ENCODE peak calls at places on chromosome 11, in five cellular contexts. One of them, this sample, is unnamed.

GRCh38 chr11:77547863-77548551 is 41.7 kb upstream of the AQP11 start:
- DNase-seq in HepG2: peak
- DNase-seq in GM12878: peak
- DNase-seq in SK-N-SH: peak
- DNase-seq in T47D: peak
- DNase-seq in this sample: peak

GRCh38 chr11:123490527-123490926 is 60.5 kb downstream of the GRAMD1B start:
- DNase-seq in HepG2: no peak
- DNase-seq in GM12878: no peak
- DNase-seq in SK-N-SH: no peak
- DNase-seq in T47D: no peak
- DNase-seq in this sample: no peak

GRCh38 chr11:44097821-44098220 is 2.3 kb downstream of the EXT2 start:
- DNase-seq in HepG2: no peak
- DNase-seq in GM12878: no peak
- DNase-seq in SK-N-SH: no peak
- DNase-seq in T47D: no peak
- DNase-seq in this sample: no peak

GRCh38 chr11:32400196-32400595 is 35.1 kb downstream of the WT1 start:
- DNase-seq in HepG2: no peak
- DNase-seq in GM12878: no peak
- DNase-seq in SK-N-SH: no peak
- DNase-seq in T47D: no peak
- DNase-seq in this sample: peak

GRCh38 chr11:34234086-34234740 is 123.6 kb downstream of the ABTB2 start:
- DNase-seq in HepG2: no peak
- DNase-seq in GM12878: peak
- DNase-seq in SK-N-SH: no peak
- DNase-seq in T47D: peak
- DNase-seq in this sample: peak

GRCh38 chr11:83778598-83778997 is 492.4 kb upstream of the CCDC90B start:
- DNase-seq in HepG2: no peak
- DNase-seq in GM12878: no peak
- DNase-seq in SK-N-SH: no peak
- DNase-seq in T47D: no peak
- DNase-seq in this sample: no peak

GRCh38 chr11:126160345-126161145 is 50.9 kb downstream of the RPUSD4 start:
- DNase-seq in HepG2: no peak
- DNase-seq in GM12878: no peak
- DNase-seq in SK-N-SH: peak
- DNase-seq in T47D: no peak
- DNase-seq in this sample: no peak

GRCh38 chr11:74070713-74071506 is 62.0 kb upstream of the UCP3 start:
- DNase-seq in HepG2: no peak
- DNase-seq in GM12878: no peak
- DNase-seq in SK-N-SH: no peak
- DNase-seq in T47D: peak
- DNase-seq in this sample: peak

GRCh38 chr11:15800121-15800800 is 556.1 kb downstream of the SOX6 start:
- DNase-seq in HepG2: no peak
- DNase-seq in GM12878: no peak
- DNase-seq in SK-N-SH: no peak
- DNase-seq in T47D: peak
- DNase-seq in this sample: no peak

GRCh38 chr11:73217810-73218105 is 323 bp upstream of the P2RY2 start:
- DNase-seq in HepG2: no peak
- DNase-seq in GM12878: no peak
- DNase-seq in SK-N-SH: no peak
- DNase-seq in T47D: no peak
- DNase-seq in this sample: no peak

GRCh38 chr11:77761481-77761880 is 59.0 kb downstream of the RSF1 start:
- DNase-seq in HepG2: no peak
- DNase-seq in GM12878: no peak
- DNase-seq in SK-N-SH: no peak
- DNase-seq in T47D: no peak
- DNase-seq in this sample: no peak

GRCh38 chr11:126432065-126432461 is 76.6 kb downstream of the ST3GAL4 start:
- DNase-seq in HepG2: no peak
- DNase-seq in GM12878: no peak
- DNase-seq in SK-N-SH: no peak
- DNase-seq in T47D: no peak
- DNase-seq in this sample: no peak

GRCh38 chr11:114111369-114112042 is 52.0 kb downstream of the ZBTB16 start:
- DNase-seq in HepG2: no peak
- DNase-seq in GM12878: no peak
- DNase-seq in SK-N-SH: no peak
- DNase-seq in T47D: no peak
- DNase-seq in this sample: no peak

GRCh38 chr11:120564573-120565301 is 53.2 kb downstream of the GRIK4 start:
- DNase-seq in HepG2: no peak
- DNase-seq in GM12878: peak
- DNase-seq in SK-N-SH: peak
- DNase-seq in T47D: no peak
- DNase-seq in this sample: no peak

GRCh38 chr11:110606415-110606814 is 105.8 kb downstream of the ARHGAP20 start:
- DNase-seq in HepG2: no peak
- DNase-seq in GM12878: no peak
- DNase-seq in SK-N-SH: no peak
- DNase-seq in T47D: no peak
- DNase-seq in this sample: no peak

GRCh38 chr11:120137187-120137610 is 714 bp downstream of the TRIM29 start:
- DNase-seq in HepG2: no peak
- DNase-seq in GM12878: no peak
- DNase-seq in SK-N-SH: peak
- DNase-seq in T47D: no peak
- DNase-seq in this sample: no peak

GRCh38 chr11:2466869-2467694 is 22.3 kb downstream of the KCNQ1 start:
- DNase-seq in HepG2: no peak
- DNase-seq in GM12878: no peak
- DNase-seq in SK-N-SH: no peak
- DNase-seq in T47D: no peak
- DNase-seq in this sample: no peak

GRCh38 chr11:1632053-1632714 is 2.6 kb downstream of the KRTAP5-5 start:
- DNase-seq in HepG2: no peak
- DNase-seq in GM12878: no peak
- DNase-seq in SK-N-SH: no peak
- DNase-seq in T47D: no peak
- DNase-seq in this sample: no peak

GRCh38 chr11:79413258-79413657 is 27.6 kb downstream of the TENM4 start:
- DNase-seq in HepG2: no peak
- DNase-seq in GM12878: no peak
- DNase-seq in SK-N-SH: peak
- DNase-seq in T47D: peak
- DNase-seq in this sample: no peak

GRCh38 chr11:96288915-96289314 is 54.1 kb downstream of the MAML2 start:
- DNase-seq in HepG2: no peak
- DNase-seq in GM12878: peak
- DNase-seq in SK-N-SH: no peak
- DNase-seq in T47D: no peak
- DNase-seq in this sample: no peak

GRCh38 chr11:36147491-36147890 is 141.7 kb downstream of the COMMD9 start:
- DNase-seq in HepG2: no peak
- DNase-seq in GM12878: no peak
- DNase-seq in SK-N-SH: no peak
- DNase-seq in T47D: no peak
- DNase-seq in this sample: no peak

GRCh38 chr11:36148701-36149100 is 140.5 kb downstream of the COMMD9 start:
- DNase-seq in HepG2: no peak
- DNase-seq in GM12878: no peak
- DNase-seq in SK-N-SH: no peak
- DNase-seq in T47D: no peak
- DNase-seq in this sample: no peak

GRCh38 chr11:36151933-36152580 is 137.2 kb downstream of the COMMD9 start:
- DNase-seq in HepG2: no peak
- DNase-seq in GM12878: no peak
- DNase-seq in SK-N-SH: no peak
- DNase-seq in T47D: no peak
- DNase-seq in this sample: no peak

GRCh38 chr11:36150986-36151385 is 138.2 kb downstream of the COMMD9 start:
- DNase-seq in HepG2: no peak
- DNase-seq in GM12878: no peak
- DNase-seq in SK-N-SH: no peak
- DNase-seq in T47D: no peak
- DNase-seq in this sample: no peak

DNA sequence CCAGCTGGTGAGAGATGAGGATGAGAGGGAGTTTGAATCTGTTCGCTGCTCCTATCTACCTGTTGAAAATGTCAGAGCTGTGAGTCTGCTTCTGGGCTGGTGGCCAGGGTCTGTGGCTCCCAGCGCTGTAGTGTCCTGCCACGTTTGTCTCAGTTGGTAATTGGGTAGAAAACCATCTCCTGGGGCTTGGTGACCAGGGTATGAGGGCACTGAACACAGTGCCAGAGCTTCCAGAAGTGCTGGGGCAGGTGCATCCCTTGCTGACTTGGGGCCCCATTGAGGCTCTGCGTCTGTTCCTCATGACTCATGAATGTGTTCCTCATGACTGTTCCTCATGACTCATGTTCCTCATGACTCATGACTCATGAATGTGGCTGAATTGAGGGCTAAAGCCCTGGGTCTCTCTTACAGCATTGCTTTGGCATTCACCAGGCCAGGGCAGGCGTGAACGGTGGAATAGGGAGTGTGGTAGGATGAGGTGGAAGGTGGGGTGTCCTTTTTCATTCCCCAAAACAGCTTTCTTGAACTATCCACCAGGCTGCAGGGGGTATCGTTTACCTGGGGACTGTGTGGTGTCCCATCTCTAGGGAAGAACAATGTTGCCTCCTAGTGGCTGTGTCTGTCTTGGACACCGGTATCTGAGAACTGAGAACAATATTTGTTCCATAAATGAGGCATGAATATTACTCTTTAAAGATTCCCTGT is 139.5 kb downstream of the COMMD9 start:
- DNase-seq in HepG2: peak
- DNase-seq in GM12878: peak
- DNase-seq in SK-N-SH: peak
- DNase-seq in T47D: peak
- DNase-seq in this sample: peak
- TF ChIP-seq JUND in HepG2: peak
- TF ChIP-seq JUND in GM12878: no peak
- TF ChIP-seq JUND in SK-N-SH: peak
- TF ChIP-seq JUND in T47D: peak
- TF ChIP-seq JUND in this sample: peak

GRCh38 chr11:57348636-57349323 is 10.6 kb downstream of the P2RX3 start:
- DNase-seq in HepG2: no peak
- DNase-seq in GM12878: no peak
- DNase-seq in SK-N-SH: no peak
- DNase-seq in T47D: no peak
- DNase-seq in this sample: no peak

GRCh38 chr11:57347336-57347735 is 9.2 kb downstream of the P2RX3 start:
- DNase-seq in HepG2: no peak
- DNase-seq in GM12878: no peak
- DNase-seq in SK-N-SH: no peak
- DNase-seq in T47D: no peak
- DNase-seq in this sample: no peak

GRCh38 chr11:57349491-57350274 is 11.5 kb downstream of the P2RX3 start:
- DNase-seq in HepG2: peak
- DNase-seq in GM12878: no peak
- DNase-seq in SK-N-SH: peak
- DNase-seq in T47D: peak
- DNase-seq in this sample: peak

GRCh38 chr11:57345555-57346151 is 7.5 kb downstream of the P2RX3 start:
- DNase-seq in HepG2: peak
- DNase-seq in GM12878: no peak
- DNase-seq in SK-N-SH: peak
- DNase-seq in T47D: peak
- DNase-seq in this sample: peak

DNA sequence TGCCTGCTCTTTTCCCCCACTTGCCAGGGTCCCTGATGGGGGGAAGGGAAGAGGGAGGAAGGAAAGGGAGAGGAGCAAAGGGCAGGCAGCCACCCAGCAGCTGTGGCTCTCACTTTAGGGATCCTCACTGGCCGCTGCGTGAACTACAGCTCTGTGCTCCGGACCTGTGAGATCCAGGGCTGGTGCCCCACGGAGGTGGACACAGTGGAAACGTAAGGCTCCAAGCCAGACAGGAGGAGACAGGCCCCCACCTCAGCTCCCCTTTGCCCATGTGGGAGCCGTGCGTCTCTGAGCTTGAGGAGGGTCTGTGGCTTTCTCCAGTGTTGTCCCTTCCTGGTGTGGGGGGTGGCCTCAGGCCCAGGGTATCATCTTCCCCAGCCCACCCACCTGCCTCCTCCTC is 9.9 kb downstream of the P2RX3 start:
- DNase-seq in HepG2: no peak
- DNase-seq in GM12878: no peak
- DNase-seq in SK-N-SH: no peak
- DNase-seq in T47D: no peak
- DNase-seq in this sample: no peak
- TF ChIP-seq JUND in HepG2: no peak
- TF ChIP-seq JUND in GM12878: no peak
- TF ChIP-seq JUND in SK-N-SH: no peak
- TF ChIP-seq JUND in T47D: no peak
- TF ChIP-seq JUND in this sample: no peak

GRCh38 chr11:88318017-88318416 is 19.5 kb downstream of the CTSC start:
- DNase-seq in HepG2: no peak
- DNase-seq in GM12878: no peak
- DNase-seq in SK-N-SH: no peak
- DNase-seq in T47D: no peak
- DNase-seq in this sample: no peak

GRCh38 chr11:88324562-88325345 is 12.8 kb downstream of the CTSC start:
- DNase-seq in HepG2: no peak
- DNase-seq in GM12878: no peak
- DNase-seq in SK-N-SH: no peak
- DNase-seq in T47D: no peak
- DNase-seq in this sample: no peak

GRCh38 chr11:88315015-88315414 is 22.5 kb downstream of the CTSC start:
- DNase-seq in HepG2: no peak
- DNase-seq in GM12878: no peak
- DNase-seq in SK-N-SH: no peak
- DNase-seq in T47D: no peak
- DNase-seq in this sample: no peak

GRCh38 chr11:88315981-88316441 is 21.5 kb downstream of the CTSC start:
- DNase-seq in HepG2: no peak
- DNase-seq in GM12878: no peak
- DNase-seq in SK-N-SH: no peak
- DNase-seq in T47D: no peak
- DNase-seq in this sample: no peak

DNA sequence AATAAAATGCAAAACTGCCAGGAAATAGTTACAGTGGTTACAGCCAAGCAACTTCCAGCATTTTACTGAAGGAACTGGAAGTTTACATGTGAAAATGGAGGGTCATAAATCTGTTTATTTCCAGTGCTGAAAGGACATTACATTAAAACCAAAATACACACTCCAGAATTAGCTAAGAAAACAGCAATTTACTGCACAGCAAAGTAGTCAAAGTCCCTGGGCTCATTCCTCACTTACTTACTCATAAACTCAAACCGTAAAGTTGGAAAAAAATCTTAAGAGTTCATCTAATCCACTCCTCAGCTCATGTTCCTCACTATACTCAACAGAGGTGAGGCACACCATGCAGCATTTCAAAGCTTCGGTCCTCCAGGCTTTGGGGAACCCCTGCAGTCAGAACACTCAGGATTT is 17.4 kb downstream of the CTSC start:
- DNase-seq in HepG2: no peak
- DNase-seq in GM12878: no peak
- DNase-seq in SK-N-SH: no peak
- DNase-seq in T47D: no peak
- DNase-seq in this sample: no peak
- TF ChIP-seq JUND in HepG2: no peak
- TF ChIP-seq JUND in GM12878: no peak
- TF ChIP-seq JUND in SK-N-SH: peak
- TF ChIP-seq JUND in T47D: no peak
- TF ChIP-seq JUND in this sample: no peak

GRCh38 chr11:75583710-75584658 is 21.9 kb downstream of the SERPINH1 start:
- DNase-seq in HepG2: no peak
- DNase-seq in GM12878: no peak
- DNase-seq in SK-N-SH: peak
- DNase-seq in T47D: no peak
- DNase-seq in this sample: peak
- TF ChIP-seq JUND in HepG2: no peak
- TF ChIP-seq JUND in GM12878: no peak
- TF ChIP-seq JUND in SK-N-SH: no peak
- TF ChIP-seq JUND in T47D: no peak
- TF ChIP-seq JUND in this sample: no peak